ENCODE peak calls at places on chromosomes 1 and 21, in five cellular contexts. One of them, this sample, is unnamed. For H3K36me3, the result is how much of the 10 kb centered on the place peaks cover.

GRCh38 chr1:225876900-225877510 is 5.2 kb downstream of the TMEM63A start:
- DNase-seq in fibroblast of lung: no peak
- DNase-seq in left ventricle myocardium inferior: no peak
- DNase-seq in astrocyte: no peak
- DNase-seq in kidney: peak
- DNase-seq in this sample: no peak

GRCh38 chr1:11501491-11501897 is 22.5 kb downstream of the DISP3 start:
- DNase-seq in astrocyte: no peak
- DNase-seq in left ventricle myocardium inferior: peak
- DNase-seq in kidney: peak
- DNase-seq in fibroblast of lung: no peak
- DNase-seq in this sample: no peak

GRCh38 chr1:50750021-50750619 is 209.9 kb downstream of the FAF1 start:
- DNase-seq in kidney: no peak
- DNase-seq in fibroblast of lung: peak
- DNase-seq in left ventricle myocardium inferior: no peak
- DNase-seq in astrocyte: peak
- DNase-seq in this sample: no peak

GRCh38 chr21:45560106-45561021 is 18.1 kb upstream of the SLC19A1 start:
- DNase-seq in kidney: peak
- DNase-seq in left ventricle myocardium inferior: peak
- DNase-seq in astrocyte: no peak
- DNase-seq in fibroblast of lung: no peak
- DNase-seq in this sample: no peak

GRCh38 chr21:27526451-27526850 is 559.6 kb upstream of the ADAMTS5 start:
- DNase-seq in fibroblast of lung: no peak
- DNase-seq in left ventricle myocardium inferior: peak
- DNase-seq in astrocyte: no peak
- DNase-seq in kidney: no peak
- DNase-seq in this sample: no peak

GRCh38 chr1:10834770-10835412 is 38.4 kb upstream of the CASZ1 start:
- DNase-seq in fibroblast of lung: no peak
- DNase-seq in kidney: no peak
- DNase-seq in left ventricle myocardium inferior: no peak
- DNase-seq in astrocyte: no peak
- DNase-seq in this sample: no peak

GRCh38 chr1:168892945-168893344 is 163.9 kb upstream of the DPT start:
- DNase-seq in kidney: no peak
- DNase-seq in fibroblast of lung: no peak
- DNase-seq in left ventricle myocardium inferior: no peak
- DNase-seq in astrocyte: no peak
- DNase-seq in this sample: no peak

GRCh38 chr1:3350441-3351261 is 103.8 kb upstream of the ARHGEF16 start:
- DNase-seq in astrocyte: no peak
- DNase-seq in kidney: no peak
- DNase-seq in left ventricle myocardium inferior: peak
- DNase-seq in fibroblast of lung: no peak
- DNase-seq in this sample: no peak

GRCh38 chr1:165492845-165493244 is 47.9 kb upstream of the RXRG start:
- DNase-seq in kidney: no peak
- DNase-seq in astrocyte: no peak
- DNase-seq in fibroblast of lung: no peak
- DNase-seq in left ventricle myocardium inferior: no peak
- DNase-seq in this sample: no peak

GRCh38 chr1:1298861-1299685 is 8.7 kb downstream of the ACAP3 start:
- DNase-seq in kidney: no peak
- DNase-seq in fibroblast of lung: no peak
- DNase-seq in left ventricle myocardium inferior: no peak
- DNase-seq in astrocyte: no peak
- DNase-seq in this sample: no peak
- H3K36me3 ChIP-seq in kidney: under half
- H3K36me3 ChIP-seq in fibroblast of lung: under half
- H3K36me3 ChIP-seq in left ventricle myocardium inferior: under half
- H3K36me3 ChIP-seq in astrocyte: under half
- H3K36me3 ChIP-seq in this sample: under half

GRCh38 chr1:27527223-27527856 is 37.4 kb upstream of the WASF2 start:
- DNase-seq in left ventricle myocardium inferior: peak
- DNase-seq in astrocyte: no peak
- DNase-seq in kidney: peak
- DNase-seq in fibroblast of lung: no peak
- DNase-seq in this sample: no peak

GRCh38 chr1:27528701-27529637 is 39.0 kb upstream of the WASF2 start:
- DNase-seq in fibroblast of lung: peak
- DNase-seq in left ventricle myocardium inferior: peak
- DNase-seq in astrocyte: no peak
- DNase-seq in kidney: peak
- DNase-seq in this sample: no peak

GRCh38 chr1:27527857-27528700 is 38.1 kb upstream of the WASF2 start:
- DNase-seq in kidney: peak
- DNase-seq in fibroblast of lung: no peak
- DNase-seq in astrocyte: no peak
- DNase-seq in left ventricle myocardium inferior: peak
- DNase-seq in this sample: no peak

GRCh38 chr1:27525296-27526271 is 35.6 kb upstream of the WASF2 start:
- DNase-seq in kidney: peak
- DNase-seq in fibroblast of lung: no peak
- DNase-seq in astrocyte: no peak
- DNase-seq in left ventricle myocardium inferior: peak
- DNase-seq in this sample: no peak

DNA sequence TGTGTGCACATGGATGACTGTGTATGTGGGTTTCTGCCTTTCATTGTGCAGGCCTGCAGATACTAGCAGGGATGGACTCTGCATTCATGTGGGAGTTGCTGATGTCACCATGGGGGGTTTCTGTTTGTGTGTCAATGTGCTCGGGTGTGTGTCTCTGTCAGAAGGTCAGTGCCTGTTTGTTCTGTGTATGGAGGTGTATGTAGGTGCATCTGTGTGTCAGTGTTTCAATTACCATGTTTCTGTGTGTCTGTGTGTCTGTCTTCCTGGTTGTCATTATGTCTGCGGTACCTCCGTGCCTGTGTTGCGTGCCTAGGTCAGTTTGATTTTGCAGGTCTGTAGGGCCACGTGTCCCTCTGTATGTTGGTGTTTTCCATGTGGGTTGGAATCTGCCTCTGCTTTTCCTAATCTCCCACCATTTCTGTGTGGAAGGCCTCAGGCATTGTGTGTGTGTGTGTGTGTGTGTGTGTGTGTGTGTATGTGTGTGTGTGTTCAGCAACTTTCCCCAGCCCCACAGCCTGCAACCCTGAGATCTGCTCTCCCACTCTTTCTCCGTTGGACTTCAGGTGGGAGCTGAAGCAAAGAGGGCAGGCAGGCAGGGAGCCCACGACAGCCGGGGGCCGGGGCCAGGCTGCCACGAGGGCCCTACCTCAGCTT is 36.7 kb upstream of the WASF2 start:
- DNase-seq in left ventricle myocardium inferior: no peak
- DNase-seq in astrocyte: no peak
- DNase-seq in fibroblast of lung: no peak
- DNase-seq in kidney: no peak
- DNase-seq in this sample: no peak
- H3K4me3 ChIP-seq in left ventricle myocardium inferior: peak
- H3K4me3 ChIP-seq in astrocyte: no peak
- H3K4me3 ChIP-seq in fibroblast of lung: peak
- H3K4me3 ChIP-seq in kidney: no peak
- H3K4me3 ChIP-seq in this sample: no peak

GRCh38 chr1:45686081-45687013 is at the start of gene GPBP1L1:
- DNase-seq in fibroblast of lung: peak
- DNase-seq in left ventricle myocardium inferior: peak
- DNase-seq in astrocyte: peak
- DNase-seq in kidney: peak
- DNase-seq in this sample: peak
- TF ChIP-seq CTCF in fibroblast of lung: no peak
- TF ChIP-seq CTCF in left ventricle myocardium inferior: no peak
- TF ChIP-seq CTCF in astrocyte: no peak
- TF ChIP-seq CTCF in kidney: peak
- TF ChIP-seq CTCF in this sample: no peak

DNA sequence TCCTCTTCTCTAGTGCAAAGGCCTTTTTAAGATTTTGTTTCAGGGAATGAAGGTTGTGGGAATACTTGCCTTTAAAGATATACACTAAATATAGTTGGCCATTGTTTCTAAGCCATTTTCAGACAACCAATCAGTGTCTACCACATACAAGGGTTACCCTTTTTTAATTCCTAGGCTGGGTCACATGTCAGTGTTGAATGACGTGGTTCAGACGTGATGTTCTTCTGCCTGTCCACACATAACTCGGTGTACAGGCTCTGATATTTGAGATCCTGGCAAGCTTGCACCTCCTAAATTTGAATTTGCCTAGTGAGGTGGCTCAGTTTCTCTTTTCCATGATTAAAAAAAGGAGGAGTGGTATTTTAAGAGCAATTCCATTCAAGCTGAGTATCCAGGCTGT is 38.8 kb downstream of the DTL start:
- DNase-seq in fibroblast of lung: no peak
- DNase-seq in astrocyte: no peak
- DNase-seq in left ventricle myocardium inferior: no peak
- DNase-seq in kidney: no peak
- DNase-seq in this sample: no peak
- H3K36me3 ChIP-seq in fibroblast of lung: under half
- H3K36me3 ChIP-seq in astrocyte: under half
- H3K36me3 ChIP-seq in left ventricle myocardium inferior: under half
- H3K36me3 ChIP-seq in kidney: under half
- H3K36me3 ChIP-seq in this sample: under half

GRCh38 chr1:76868916-76869315 is 1.6 kb downstream of the ST6GALNAC5 start:
- DNase-seq in astrocyte: no peak
- DNase-seq in left ventricle myocardium inferior: no peak
- DNase-seq in kidney: peak
- DNase-seq in fibroblast of lung: peak
- DNase-seq in this sample: no peak

GRCh38 chr1:76868154-76868882 is 1.0 kb downstream of the ST6GALNAC5 start:
- DNase-seq in astrocyte: peak
- DNase-seq in left ventricle myocardium inferior: no peak
- DNase-seq in kidney: peak
- DNase-seq in fibroblast of lung: peak
- DNase-seq in this sample: no peak

GRCh38 chr1:76871355-76871974 is 4.2 kb downstream of the ST6GALNAC5 start:
- DNase-seq in fibroblast of lung: no peak
- DNase-seq in kidney: no peak
- DNase-seq in astrocyte: no peak
- DNase-seq in left ventricle myocardium inferior: no peak
- DNase-seq in this sample: no peak

GRCh38 chr1:76867342-76868130 is at the start of gene ST6GALNAC5:
- DNase-seq in fibroblast of lung: peak
- DNase-seq in kidney: peak
- DNase-seq in left ventricle myocardium inferior: no peak
- DNase-seq in astrocyte: no peak
- DNase-seq in this sample: no peak

GRCh38 chr1:76870037-76870436 is 2.8 kb downstream of the ST6GALNAC5 start:
- DNase-seq in left ventricle myocardium inferior: no peak
- DNase-seq in fibroblast of lung: no peak
- DNase-seq in kidney: no peak
- DNase-seq in astrocyte: no peak
- DNase-seq in this sample: no peak
- H3K4me3 ChIP-seq in left ventricle myocardium inferior: no peak
- H3K4me3 ChIP-seq in fibroblast of lung: no peak
- H3K4me3 ChIP-seq in kidney: no peak
- H3K4me3 ChIP-seq in astrocyte: no peak
- H3K4me3 ChIP-seq in this sample: no peak

GRCh38 chr1:1273152-1273534 is 511 bp downstream of the UBE2J2 start:
- DNase-seq in astrocyte: no peak
- DNase-seq in left ventricle myocardium inferior: no peak
- DNase-seq in fibroblast of lung: no peak
- DNase-seq in kidney: peak
- DNase-seq in this sample: no peak

GRCh38 chr1:1274299-1274930 is 761 bp upstream of the UBE2J2 start:
- DNase-seq in astrocyte: no peak
- DNase-seq in left ventricle myocardium inferior: no peak
- DNase-seq in kidney: no peak
- DNase-seq in fibroblast of lung: no peak
- DNase-seq in this sample: no peak

GRCh38 chr1:1272341-1273151 is 1.1 kb downstream of the UBE2J2 start:
- DNase-seq in kidney: peak
- DNase-seq in astrocyte: no peak
- DNase-seq in fibroblast of lung: peak
- DNase-seq in left ventricle myocardium inferior: no peak
- DNase-seq in this sample: no peak

GRCh38 chr1:1274931-1275431 is 1.3 kb upstream of the UBE2J2 start:
- DNase-seq in left ventricle myocardium inferior: no peak
- DNase-seq in fibroblast of lung: no peak
- DNase-seq in astrocyte: no peak
- DNase-seq in kidney: peak
- DNase-seq in this sample: no peak

GRCh38 chr1:1273535-1274298 is at the start of gene UBE2J2:
- DNase-seq in fibroblast of lung: peak
- DNase-seq in left ventricle myocardium inferior: peak
- DNase-seq in astrocyte: peak
- DNase-seq in kidney: peak
- DNase-seq in this sample: no peak
- TF ChIP-seq CTCF in fibroblast of lung: no peak
- TF ChIP-seq CTCF in left ventricle myocardium inferior: peak
- TF ChIP-seq CTCF in astrocyte: no peak
- TF ChIP-seq CTCF in kidney: no peak
- TF ChIP-seq CTCF in this sample: no peak

GRCh38 chr1:85697895-85698294 is 10.3 kb downstream of the ZNHIT6 start:
- DNase-seq in fibroblast of lung: no peak
- DNase-seq in left ventricle myocardium inferior: no peak
- DNase-seq in astrocyte: no peak
- DNase-seq in kidney: no peak
- DNase-seq in this sample: no peak

GRCh38 chr1:85705940-85706339 is 2.3 kb downstream of the ZNHIT6 start:
- DNase-seq in astrocyte: no peak
- DNase-seq in fibroblast of lung: no peak
- DNase-seq in left ventricle myocardium inferior: no peak
- DNase-seq in kidney: no peak
- DNase-seq in this sample: no peak

DNA sequence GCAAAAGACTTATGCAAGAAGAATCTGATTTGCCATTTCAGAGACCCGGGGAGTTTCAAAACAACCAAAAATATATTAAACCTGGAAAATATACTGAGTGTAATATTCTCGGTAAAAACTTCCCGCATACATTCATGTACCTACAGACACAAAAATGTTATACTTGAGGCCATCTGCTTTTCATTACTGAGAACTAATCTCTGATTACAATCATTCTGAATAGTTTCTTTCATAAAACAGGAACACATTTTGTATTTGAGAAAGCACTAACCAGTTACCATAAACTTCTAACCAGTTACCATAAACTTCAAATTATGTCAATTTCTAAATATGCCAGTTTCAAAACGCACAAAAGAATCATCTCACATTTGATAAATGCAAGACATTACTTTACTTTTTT is 7.8 kb downstream of the ZNHIT6 start:
- DNase-seq in left ventricle myocardium inferior: no peak
- DNase-seq in astrocyte: no peak
- DNase-seq in fibroblast of lung: no peak
- DNase-seq in kidney: no peak
- DNase-seq in this sample: no peak
- H3K36me3 ChIP-seq in left ventricle myocardium inferior: under half
- H3K36me3 ChIP-seq in astrocyte: under half
- H3K36me3 ChIP-seq in fibroblast of lung: under half
- H3K36me3 ChIP-seq in kidney: under half
- H3K36me3 ChIP-seq in this sample: under half

This sample was measured in BJ.